ENCODE peak calls at places on chromosomes 4 and X, in seven cellular contexts. One of them, this sample, is unnamed.

GRCh38 chrX:132022115-132022862 is 813 bp upstream of the STK26 start:
- DNase-seq in BE2C: no peak
- DNase-seq in astrocyte of the spinal cord: peak
- DNase-seq in ascending aorta: no peak
- DNase-seq in CD8-positive, alpha-beta T cell: no peak
- DNase-seq in lower lobe of right lung: no peak
- DNase-seq in kidney epithelial cell: no peak
- DNase-seq in this sample: no peak

GRCh38 chr4:80266267-80266901 is at the start of gene FGF5:
- DNase-seq in BE2C: peak
- DNase-seq in lower lobe of right lung: peak
- DNase-seq in astrocyte of the spinal cord: peak
- DNase-seq in kidney epithelial cell: peak
- DNase-seq in ascending aorta: peak
- DNase-seq in CD8-positive, alpha-beta T cell: no peak
- DNase-seq in this sample: peak

GRCh38 chr4:17317526-17317925 is 194.4 kb downstream of the QDPR start:
- DNase-seq in astrocyte of the spinal cord: no peak
- DNase-seq in CD8-positive, alpha-beta T cell: no peak
- DNase-seq in kidney epithelial cell: no peak
- DNase-seq in lower lobe of right lung: no peak
- DNase-seq in ascending aorta: no peak
- DNase-seq in BE2C: no peak
- DNase-seq in this sample: no peak

GRCh38 chr4:30294295-30294694 is 425.9 kb upstream of the PCDH7 start:
- DNase-seq in astrocyte of the spinal cord: no peak
- DNase-seq in lower lobe of right lung: no peak
- DNase-seq in ascending aorta: no peak
- DNase-seq in BE2C: no peak
- DNase-seq in CD8-positive, alpha-beta T cell: no peak
- DNase-seq in kidney epithelial cell: no peak
- DNase-seq in this sample: no peak

GRCh38 chr4:3407171-3407771 is 34.5 kb upstream of the HGFAC start:
- DNase-seq in astrocyte of the spinal cord: no peak
- DNase-seq in kidney epithelial cell: no peak
- DNase-seq in ascending aorta: peak
- DNase-seq in lower lobe of right lung: no peak
- DNase-seq in CD8-positive, alpha-beta T cell: no peak
- DNase-seq in BE2C: no peak
- DNase-seq in this sample: peak

GRCh38 chr4:73450398-73451004 is 14.5 kb downstream of the AFP start:
- DNase-seq in lower lobe of right lung: no peak
- DNase-seq in ascending aorta: no peak
- DNase-seq in CD8-positive, alpha-beta T cell: no peak
- DNase-seq in kidney epithelial cell: peak
- DNase-seq in astrocyte of the spinal cord: peak
- DNase-seq in BE2C: peak
- DNase-seq in this sample: peak

GRCh38 chr4:78083035-78083434 is 25.9 kb downstream of the FRAS1 start:
- DNase-seq in CD8-positive, alpha-beta T cell: no peak
- DNase-seq in astrocyte of the spinal cord: no peak
- DNase-seq in ascending aorta: no peak
- DNase-seq in kidney epithelial cell: no peak
- DNase-seq in lower lobe of right lung: no peak
- DNase-seq in BE2C: no peak
- DNase-seq in this sample: no peak

GRCh38 chr4:89303177-89303576 is 4.4 kb downstream of the GPRIN3 start:
- DNase-seq in kidney epithelial cell: no peak
- DNase-seq in BE2C: no peak
- DNase-seq in ascending aorta: peak
- DNase-seq in astrocyte of the spinal cord: no peak
- DNase-seq in CD8-positive, alpha-beta T cell: no peak
- DNase-seq in lower lobe of right lung: peak
- DNase-seq in this sample: no peak

GRCh38 chrX:57565198-57565597 is 26.6 kb upstream of the ZXDB start:
- DNase-seq in kidney epithelial cell: no peak
- DNase-seq in astrocyte of the spinal cord: no peak
- DNase-seq in ascending aorta: no peak
- DNase-seq in lower lobe of right lung: no peak
- DNase-seq in BE2C: no peak
- DNase-seq in CD8-positive, alpha-beta T cell: no peak
- DNase-seq in this sample: no peak

GRCh38 chr4:12987284-12987683 is 496.9 kb downstream of the RAB28 start:
- DNase-seq in astrocyte of the spinal cord: no peak
- DNase-seq in CD8-positive, alpha-beta T cell: no peak
- DNase-seq in lower lobe of right lung: no peak
- DNase-seq in kidney epithelial cell: no peak
- DNase-seq in BE2C: no peak
- DNase-seq in ascending aorta: no peak
- DNase-seq in this sample: no peak

GRCh38 chr4:61273237-61273636 is 73.1 kb downstream of the ADGRL3 start:
- DNase-seq in CD8-positive, alpha-beta T cell: no peak
- DNase-seq in BE2C: no peak
- DNase-seq in lower lobe of right lung: no peak
- DNase-seq in kidney epithelial cell: no peak
- DNase-seq in astrocyte of the spinal cord: no peak
- DNase-seq in ascending aorta: no peak
- DNase-seq in this sample: no peak

GRCh38 chrX:17411189-17411588 is 36.2 kb downstream of the NHS start:
- DNase-seq in BE2C: no peak
- DNase-seq in CD8-positive, alpha-beta T cell: no peak
- DNase-seq in ascending aorta: no peak
- DNase-seq in astrocyte of the spinal cord: no peak
- DNase-seq in lower lobe of right lung: no peak
- DNase-seq in kidney epithelial cell: no peak
- DNase-seq in this sample: no peak

GRCh38 chr4:54268151-54268550 is 39.1 kb downstream of the PDGFRA start:
- DNase-seq in BE2C: no peak
- DNase-seq in lower lobe of right lung: no peak
- DNase-seq in kidney epithelial cell: no peak
- DNase-seq in CD8-positive, alpha-beta T cell: no peak
- DNase-seq in ascending aorta: no peak
- DNase-seq in astrocyte of the spinal cord: peak
- DNase-seq in this sample: no peak

GRCh38 chr4:14338206-14338605 is 664.1 kb upstream of the CPEB2 start:
- DNase-seq in CD8-positive, alpha-beta T cell: no peak
- DNase-seq in kidney epithelial cell: no peak
- DNase-seq in lower lobe of right lung: no peak
- DNase-seq in ascending aorta: no peak
- DNase-seq in astrocyte of the spinal cord: no peak
- DNase-seq in BE2C: no peak
- DNase-seq in this sample: no peak

GRCh38 chr4:108170729-108171540 is 2.2 kb upstream of the LEF1 start:
- DNase-seq in CD8-positive, alpha-beta T cell: no peak
- DNase-seq in lower lobe of right lung: no peak
- DNase-seq in ascending aorta: no peak
- DNase-seq in kidney epithelial cell: no peak
- DNase-seq in astrocyte of the spinal cord: peak
- DNase-seq in BE2C: no peak
- DNase-seq in this sample: no peak

GRCh38 chrX:33194876-33195433 is 16.4 kb downstream of the DMD start:
- DNase-seq in astrocyte of the spinal cord: peak
- DNase-seq in CD8-positive, alpha-beta T cell: no peak
- DNase-seq in BE2C: no peak
- DNase-seq in lower lobe of right lung: no peak
- DNase-seq in kidney epithelial cell: no peak
- DNase-seq in ascending aorta: no peak
- DNase-seq in this sample: no peak

GRCh38 chr4:156496797-156497196 is 474.8 kb downstream of the PDGFC start:
- DNase-seq in CD8-positive, alpha-beta T cell: no peak
- DNase-seq in BE2C: no peak
- DNase-seq in kidney epithelial cell: no peak
- DNase-seq in ascending aorta: no peak
- DNase-seq in astrocyte of the spinal cord: peak
- DNase-seq in lower lobe of right lung: no peak
- DNase-seq in this sample: no peak

GRCh38 chr4:138749303-138749702 is 266.3 kb upstream of the NOCT start:
- DNase-seq in BE2C: no peak
- DNase-seq in lower lobe of right lung: no peak
- DNase-seq in CD8-positive, alpha-beta T cell: no peak
- DNase-seq in ascending aorta: no peak
- DNase-seq in kidney epithelial cell: no peak
- DNase-seq in astrocyte of the spinal cord: peak
- DNase-seq in this sample: no peak

GRCh38 chr4:145075742-145076472 is 22.1 kb downstream of the ANAPC10 start:
- DNase-seq in astrocyte of the spinal cord: no peak
- DNase-seq in ascending aorta: no peak
- DNase-seq in BE2C: no peak
- DNase-seq in lower lobe of right lung: no peak
- DNase-seq in CD8-positive, alpha-beta T cell: no peak
- DNase-seq in kidney epithelial cell: no peak
- DNase-seq in this sample: no peak

GRCh38 chrX:14927391-14927790 is 54.2 kb downstream of the MOSPD2 start:
- DNase-seq in BE2C: no peak
- DNase-seq in ascending aorta: no peak
- DNase-seq in astrocyte of the spinal cord: peak
- DNase-seq in CD8-positive, alpha-beta T cell: no peak
- DNase-seq in kidney epithelial cell: no peak
- DNase-seq in lower lobe of right lung: no peak
- DNase-seq in this sample: no peak

GRCh38 chr4:3880595-3881120 is 114.5 kb downstream of the ADRA2C start:
- DNase-seq in lower lobe of right lung: peak
- DNase-seq in astrocyte of the spinal cord: peak
- DNase-seq in ascending aorta: peak
- DNase-seq in CD8-positive, alpha-beta T cell: peak
- DNase-seq in BE2C: peak
- DNase-seq in kidney epithelial cell: no peak
- DNase-seq in this sample: peak

GRCh38 chr4:84530449-84530848 is 31.4 kb upstream of the NKX6-1 start:
- DNase-seq in BE2C: peak
- DNase-seq in ascending aorta: no peak
- DNase-seq in kidney epithelial cell: no peak
- DNase-seq in astrocyte of the spinal cord: no peak
- DNase-seq in lower lobe of right lung: no peak
- DNase-seq in CD8-positive, alpha-beta T cell: no peak
- DNase-seq in this sample: no peak

GRCh38 chr4:84530871-84531270 is 31.8 kb upstream of the NKX6-1 start:
- DNase-seq in BE2C: no peak
- DNase-seq in kidney epithelial cell: no peak
- DNase-seq in lower lobe of right lung: no peak
- DNase-seq in astrocyte of the spinal cord: peak
- DNase-seq in ascending aorta: no peak
- DNase-seq in CD8-positive, alpha-beta T cell: no peak
- DNase-seq in this sample: no peak

GRCh38 chr4:84531689-84532088 is 32.6 kb upstream of the NKX6-1 start:
- DNase-seq in astrocyte of the spinal cord: no peak
- DNase-seq in kidney epithelial cell: no peak
- DNase-seq in lower lobe of right lung: no peak
- DNase-seq in CD8-positive, alpha-beta T cell: no peak
- DNase-seq in ascending aorta: no peak
- DNase-seq in BE2C: peak
- DNase-seq in this sample: no peak

DNA sequence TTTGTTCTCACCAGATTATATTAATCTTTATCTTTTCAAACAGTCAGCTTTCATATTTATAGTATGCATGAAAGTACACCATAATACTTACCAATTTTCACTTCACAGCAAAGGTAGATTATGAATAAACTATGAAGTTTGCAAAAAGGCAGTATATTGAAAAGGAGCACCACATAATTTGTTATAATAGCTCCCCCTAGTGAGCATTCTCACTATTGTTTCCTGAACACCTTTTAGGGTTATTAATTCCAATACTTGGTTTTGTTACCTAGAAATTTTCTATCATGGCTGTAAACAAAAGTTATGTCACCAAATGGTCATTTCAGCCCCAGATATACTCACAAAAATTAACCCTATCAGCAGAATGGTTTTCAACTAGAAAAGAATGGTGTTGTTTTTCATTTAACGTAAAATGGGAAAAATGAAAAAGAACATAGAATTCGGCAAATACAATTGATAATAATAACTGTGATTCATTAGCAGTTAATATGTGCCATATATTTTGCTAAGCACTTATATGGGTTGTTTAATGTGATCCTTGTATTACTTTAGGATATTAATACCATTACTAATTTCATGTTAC is 30.2 kb upstream of the NKX6-1 start:
- DNase-seq in ascending aorta: no peak
- DNase-seq in CD8-positive, alpha-beta T cell: no peak
- DNase-seq in lower lobe of right lung: no peak
- DNase-seq in kidney epithelial cell: no peak
- DNase-seq in astrocyte of the spinal cord: peak
- DNase-seq in BE2C: no peak
- DNase-seq in this sample: no peak
- TF ChIP-seq CTCF in ascending aorta: peak
- TF ChIP-seq CTCF in CD8-positive, alpha-beta T cell: peak
- TF ChIP-seq CTCF in lower lobe of right lung: peak
- TF ChIP-seq CTCF in kidney epithelial cell: peak
- TF ChIP-seq CTCF in astrocyte of the spinal cord: peak
- TF ChIP-seq CTCF in BE2C: peak
- TF ChIP-seq CTCF in this sample: peak

GRCh38 chr4:59400334-59400733 is 1799.8 kb upstream of the ADGRL3 start:
- DNase-seq in lower lobe of right lung: no peak
- DNase-seq in CD8-positive, alpha-beta T cell: no peak
- DNase-seq in BE2C: no peak
- DNase-seq in ascending aorta: no peak
- DNase-seq in astrocyte of the spinal cord: no peak
- DNase-seq in kidney epithelial cell: no peak
- DNase-seq in this sample: no peak
- TF ChIP-seq CTCF in lower lobe of right lung: no peak
- TF ChIP-seq CTCF in CD8-positive, alpha-beta T cell: no peak
- TF ChIP-seq CTCF in BE2C: no peak
- TF ChIP-seq CTCF in ascending aorta: no peak
- TF ChIP-seq CTCF in astrocyte of the spinal cord: no peak
- TF ChIP-seq CTCF in kidney epithelial cell: no peak
- TF ChIP-seq CTCF in this sample: no peak

DNA sequence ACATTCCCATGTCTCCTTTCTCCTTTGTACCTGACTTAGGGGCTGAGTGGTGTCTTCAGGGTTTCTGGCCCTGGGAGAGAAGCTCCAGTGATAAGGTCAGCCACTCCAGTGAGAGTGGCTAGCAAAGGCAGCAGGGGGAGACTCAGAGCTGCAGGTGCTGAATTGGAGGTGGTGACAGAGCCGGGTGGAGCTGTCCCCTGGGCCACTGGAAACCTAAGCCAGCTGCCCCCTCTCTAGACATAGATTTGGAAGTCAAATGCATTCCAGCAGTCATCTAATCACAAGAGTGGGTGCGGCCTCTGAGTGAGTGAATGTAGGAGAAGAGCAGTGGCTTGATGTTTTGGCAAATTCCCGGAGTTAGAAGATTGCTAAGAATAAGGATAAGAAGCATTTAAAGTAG is 28.5 kb downstream of the TRIM2 start:
- DNase-seq in ascending aorta: no peak
- DNase-seq in astrocyte of the spinal cord: no peak
- DNase-seq in BE2C: peak
- DNase-seq in CD8-positive, alpha-beta T cell: no peak
- DNase-seq in lower lobe of right lung: no peak
- DNase-seq in kidney epithelial cell: no peak
- DNase-seq in this sample: peak
- TF ChIP-seq CTCF in ascending aorta: no peak
- TF ChIP-seq CTCF in astrocyte of the spinal cord: no peak
- TF ChIP-seq CTCF in BE2C: peak
- TF ChIP-seq CTCF in CD8-positive, alpha-beta T cell: no peak
- TF ChIP-seq CTCF in lower lobe of right lung: peak
- TF ChIP-seq CTCF in kidney epithelial cell: peak
- TF ChIP-seq CTCF in this sample: no peak

DNA sequence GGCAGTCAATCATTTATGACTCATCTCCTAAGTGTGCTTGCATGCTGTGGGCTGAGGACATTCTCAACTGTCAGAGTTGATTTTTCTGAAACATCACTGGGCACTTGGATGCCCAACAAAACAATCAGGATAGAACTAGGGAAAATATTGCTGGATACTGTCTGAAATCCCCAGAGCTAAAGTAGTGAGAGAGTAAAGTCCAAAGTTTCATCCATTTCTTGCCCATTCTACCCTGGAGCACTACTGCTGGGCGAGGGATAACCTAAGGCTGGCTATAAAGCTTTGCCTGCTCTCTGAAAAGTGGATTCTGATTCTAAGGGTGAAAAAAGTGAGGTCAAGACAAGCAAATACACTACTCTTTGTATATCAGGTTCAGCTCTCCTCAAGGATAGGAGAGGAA is 279.6 kb upstream of the EDA2R start:
- DNase-seq in lower lobe of right lung: no peak
- DNase-seq in BE2C: no peak
- DNase-seq in ascending aorta: no peak
- DNase-seq in kidney epithelial cell: no peak
- DNase-seq in CD8-positive, alpha-beta T cell: no peak
- DNase-seq in astrocyte of the spinal cord: no peak
- DNase-seq in this sample: no peak
- TF ChIP-seq CTCF in lower lobe of right lung: no peak
- TF ChIP-seq CTCF in BE2C: no peak
- TF ChIP-seq CTCF in ascending aorta: no peak
- TF ChIP-seq CTCF in kidney epithelial cell: no peak
- TF ChIP-seq CTCF in CD8-positive, alpha-beta T cell: no peak
- TF ChIP-seq CTCF in astrocyte of the spinal cord: no peak
- TF ChIP-seq CTCF in this sample: no peak

This sample was measured in glutamatergic neuron.